ENCODE peak calls at places on chromosome 22, in six cellular contexts. O is activated CD8-positive, alpha-beta memory T cell treated with anti-CD3 and anti-CD28 coated beads, Interleukin-2, amount 50 U/mL, for 4 hours; J is breast epithelium; I is T-helper 1 cell; C is T-cell; M is activated CD4-positive, alpha-beta T cell treated with anti-CD3 and anti-CD28 coated beads, Interleukin-2, amount 50 U/mL, for 24 hours. V is an unnamed sample.

GRCh38 chr22:25410849-25411248 is 153.6 kb upstream of the GRK3 start:
- DNase-seq in O (no peak), J (no peak), I (no peak), C (no peak), M (no peak), V (no peak)

GRCh38 chr22:36925388-36926290 is 12.2 kb downstream of the CSF2RB start:
- DNase-seq in O (no peak), J (no peak), I (no peak), C (no peak), M (no peak), V (no peak)

GRCh38 chr22:44865193-44866057 is 113.0 kb downstream of the ARHGAP8 start:
- DNase-seq in O (no peak), J (no peak), I (no peak), C (no peak), M (no peak), V (no peak)

GRCh38 chr22:36573815-36574350 is 44.9 kb upstream of the EIF3D start:
- DNase-seq in O (no peak), J (no peak), I (no peak), C (no peak), M (no peak), V (no peak)

GRCh38 chr22:44211256-44211945 is 30.7 kb downstream of the PARVG start:
- DNase-seq in O (no peak), J (no peak), I (no peak), C (no peak), M (no peak), V (no peak)

GRCh38 chr22:32685527-32685926 is 116.0 kb upstream of the TIMP3 start:
- DNase-seq in O (no peak), J (no peak), I (no peak), C (no peak), M (no peak), V (no peak)

GRCh38 chr22:33757443-33758124 is 162.7 kb downstream of the LARGE1 start:
- DNase-seq in O (no peak), J (no peak), I (no peak), C (no peak), M (no peak), V (no peak)

GRCh38 chr22:19823638-19824196 is 31.0 kb downstream of the GNB1L start:
- DNase-seq in O (peak), J (peak), I (no peak), C (no peak), M (no peak), V (no peak)

GRCh38 chr22:20465759-20466077 is 28.1 kb upstream of the SCARF2 start:
- DNase-seq in O (no peak), J (no peak), I (no peak), C (no peak), M (no peak), V (no peak)

GRCh38 chr22:31970490-31971444 is 26.4 kb downstream of the YWHAH start:
- DNase-seq in O (peak), J (peak), I (peak), C (peak), M (peak), V (peak)

GRCh38 chr22:50498322-50498861 is 9.1 kb downstream of the LMF2 start:
- DNase-seq in O (peak), J (no peak), I (peak), C (peak), M (peak), V (peak)

GRCh38 chr22:39123811-39124668 is 27.0 kb downstream of the APOBEC3H start:
- DNase-seq in O (no peak), J (no peak), I (no peak), C (no peak), M (no peak), V (no peak)

GRCh38 chr22:48751539-48752437 is 1075.9 kb downstream of the BRD1 start:
- DNase-seq in O (no peak), J (no peak), I (no peak), C (no peak), M (no peak), V (no peak)

GRCh38 chr22:42615092-42615859 is 593 bp upstream of the POLDIP3 start:
- DNase-seq in O (peak), J (peak), I (peak), C (peak), M (peak), V (peak)

GRCh38 chr22:35524966-35525686 is 15.5 kb upstream of the RASD2 start:
- DNase-seq in O (no peak), J (no peak), I (no peak), C (no peak), M (no peak), V (no peak)

GRCh38 chr22:19855504-19856409 is 1.1 kb upstream of the GNB1L start:
- DNase-seq in O (peak), J (peak), I (no peak), C (no peak), M (peak), V (peak)

GRCh38 chr22:29756341-29756740 is 10.5 kb downstream of the ZMAT5 start:
- DNase-seq in O (no peak), J (no peak), I (no peak), C (no peak), M (no peak), V (no peak)

GRCh38 chr22:32127904-32128303 is 31.2 kb downstream of the C22orf42 start:
- DNase-seq in O (no peak), J (no peak), I (no peak), C (no peak), M (no peak), V (no peak)

GRCh38 chr22:29216873-29217666 is 11.4 kb downstream of the EMID1 start:
- DNase-seq in O (no peak), J (peak), I (no peak), C (no peak), M (no peak), V (no peak)

GRCh38 chr22:49241174-49241851 is 586.4 kb downstream of the BRD1 start:
- DNase-seq in O (no peak), J (no peak), I (no peak), C (no peak), M (no peak), V (no peak)

GRCh38 chr22:27859336-27859735 is 57.8 kb upstream of the MN1 start:
- DNase-seq in O (no peak), J (no peak), I (no peak), C (no peak), M (no peak), V (no peak)

GRCh38 chr22:26550498-26551033 is 38.3 kb upstream of the TFIP11 start:
- DNase-seq in O (no peak), J (no peak), I (no peak), C (no peak), M (no peak), V (no peak)

GRCh38 chr22:50613291-50613981 is 12.8 kb downstream of the MAPK8IP2 start:
- DNase-seq in O (no peak), J (peak), I (no peak), C (no peak), M (no peak), V (no peak)

GRCh38 chr22:36852056-36852973 is 8.5 kb upstream of the NCF4 start:
- DNase-seq in O (no peak), J (no peak), I (no peak), C (no peak), M (no peak), V (no peak)

GRCh38 chr22:46149998-46150549 is at the start of gene PPARA:
- DNase-seq in O (peak), J (peak), I (peak), C (peak), M (peak), V (peak)

GRCh38 chr22:24416611-24417010 is 10.8 kb upstream of the ADORA2A start:
- DNase-seq in O (no peak), J (no peak), I (no peak), C (no peak), M (no peak), V (no peak)

GRCh38 chr22:38308791-38309498 is 8.3 kb downstream of the CSNK1E start:
- DNase-seq in O (no peak), J (no peak), I (no peak), C (no peak), M (no peak), V (no peak)

GRCh38 chr22:32527756-32528155 is 53.1 kb downstream of the FBXO7 start:
- DNase-seq in O (no peak), J (no peak), I (no peak), C (no peak), M (no peak), V (no peak)

GRCh38 chr22:34105461-34106062 is 185.3 kb upstream of the LARGE1 start:
- DNase-seq in O (no peak), J (peak), I (no peak), C (no peak), M (no peak), V (peak)

GRCh38 chr22:27378343-27378800 is 423.2 kb downstream of the MN1 start:
- DNase-seq in O (no peak), J (no peak), I (no peak), C (no peak), M (no peak), V (no peak)

GRCh38 chr22:22830957-22831688 is 56.5 kb upstream of the IGLL5 start:
- DNase-seq in O (no peak), J (no peak), I (no peak), C (no peak), M (no peak), V (no peak)

GRCh38 chr22:42399315-42400271 is 32.6 kb downstream of the NFAM1 start:
- DNase-seq in O (no peak), J (no peak), I (no peak), C (no peak), M (no peak), V (peak)

GRCh38 chr22:20023214-20023613 is 2.3 kb downstream of the TANGO2 start:
- DNase-seq in O (no peak), J (no peak), I (no peak), C (no peak), M (no peak), V (no peak)

GRCh38 chr22:20241579-20242392 is 26.3 kb downstream of the RTN4R start:
- DNase-seq in O (no peak), J (no peak), I (no peak), C (no peak), M (no peak), V (no peak)

GRCh38 chr22:21865041-21865440 is 2.4 kb downstream of the MAPK1 start:
- DNase-seq in O (peak), J (no peak), I (no peak), C (no peak), M (peak), V (no peak)

GRCh38 chr22:36769541-36769940 is 6.4 kb downstream of the IFT27 start:
- DNase-seq in O (no peak), J (no peak), I (no peak), C (no peak), M (no peak), V (no peak)

GRCh38 chr22:25120093-25120561 is 79.5 kb upstream of the CRYBB3 start:
- DNase-seq in O (no peak), J (peak), I (no peak), C (no peak), M (no peak), V (no peak)

GRCh38 chr22:30212363-30212995 is 34.1 kb downstream of the LIF start:
- DNase-seq in O (no peak), J (peak), I (no peak), C (no peak), M (no peak), V (no peak)

GRCh38 chr22:30390974-30391691 is 3.9 kb upstream of the RNF215 start:
- DNase-seq in O (peak), J (peak), I (peak), C (peak), M (peak), V (no peak)